ENCODE peak calls at places on chromosomes 4 and X, in nine cellular contexts. T, R, B, F, J, I, P, Y and O are unnamed samples.

GRCh38 chr4:14812101-14812500 is 190.2 kb upstream of the CPEB2 start:
- DNase-seq in I (no peak), J (no peak), Y (peak), T (no peak), P (no peak), R (no peak), F (no peak), B (no peak), O (no peak)

GRCh38 chrX:2176274-2176673 is 324.5 kb downstream of the DHRSX start:
- DNase-seq in J (no peak), R (no peak), P (no peak), F (no peak), Y (no peak), I (no peak), T (no peak), B (no peak), O (no peak)

GRCh38 chr4:2936773-2937145 is 26.4 kb downstream of the NOP14 start:
- DNase-seq in I (peak), P (peak), Y (peak), T (no peak), J (peak), B (no peak), R (peak), F (peak), O (no peak)

GRCh38 chr4:151173751-151174325 is 74.4 kb downstream of the RPS3A start:
- DNase-seq in T (no peak), B (peak), R (peak), Y (peak), J (no peak), P (peak), F (no peak), I (no peak), O (no peak)

GRCh38 chrX:15376956-15377355 is 7.3 kb downstream of the VEGFD start:
- DNase-seq in I (no peak), J (no peak), F (no peak), T (no peak), P (no peak), Y (peak), R (peak), B (no peak), O (no peak)

GRCh38 chr4:5776510-5776909 is 65.5 kb downstream of the EVC start:
- DNase-seq in Y (no peak), T (no peak), J (no peak), I (no peak), P (no peak), R (no peak), F (no peak), B (no peak), O (no peak)

GRCh38 chrX:149493567-149494562 is 11.2 kb downstream of the IDS start:
- DNase-seq in B (no peak), R (no peak), J (no peak), I (no peak), F (peak), P (no peak), Y (no peak), T (no peak), O (no peak)

GRCh38 chr4:7546809-7547367 is 112.2 kb upstream of the PSAPL1 start:
- DNase-seq in J (no peak), P (no peak), F (peak), R (peak), B (no peak), Y (peak), T (no peak), I (no peak), O (no peak)

GRCh38 chrX:30957753-30958152 is 68.7 kb upstream of the TAB3 start:
- DNase-seq in F (peak), Y (peak), T (no peak), R (peak), P (no peak), I (no peak), B (no peak), J (peak), O (no peak)

GRCh38 chr4:111836601-111837000 is 308.7 kb upstream of the FAM241A start:
- DNase-seq in J (no peak), B (no peak), F (no peak), Y (no peak), I (no peak), P (no peak), R (no peak), T (no peak), O (no peak)

GRCh38 chr4:91171217-91171616 is 1044.0 kb downstream of the CCSER1 start:
- DNase-seq in Y (no peak), P (no peak), F (peak), R (no peak), J (no peak), B (no peak), I (no peak), T (no peak), O (no peak)

GRCh38 chr4:99885063-99885664 is 9.1 kb downstream of the LAMTOR3 start:
- DNase-seq in J (no peak), R (peak), Y (peak), F (peak), P (no peak), T (no peak), I (peak), B (no peak), O (no peak)

GRCh38 chr4:26793750-26794149 is 66.9 kb upstream of the STIM2 start:
- DNase-seq in Y (no peak), B (no peak), I (no peak), R (no peak), F (no peak), P (no peak), J (no peak), T (no peak), O (no peak)

GRCh38 chr4:185896832-185897475 is 85.0 kb upstream of the SORBS2 start:
- DNase-seq in T (no peak), R (no peak), B (no peak), I (no peak), F (peak), J (no peak), Y (no peak), P (no peak), O (no peak)

GRCh38 chr4:89173336-89174090 is 62.2 kb downstream of the TIGD2 start:
- DNase-seq in F (no peak), B (no peak), T (no peak), P (no peak), R (no peak), Y (no peak), J (no peak), I (no peak), O (no peak)

GRCh38 chr4:47926667-47927258 is 12.4 kb upstream of the NFXL1 start:
- DNase-seq in J (peak), B (peak), I (peak), R (peak), T (peak), F (peak), P (peak), Y (peak), O (no peak)

GRCh38 chr4:76011700-76012387 is 4.5 kb upstream of the CXCL9 start:
- DNase-seq in T (no peak), P (no peak), B (peak), Y (peak), I (no peak), F (peak), R (peak), J (peak), O (no peak)

GRCh38 chr4:127120706-127121105 is 512.1 kb upstream of the INTU start:
- DNase-seq in F (no peak), I (no peak), R (no peak), B (no peak), T (no peak), Y (no peak), J (no peak), P (no peak), O (no peak)

GRCh38 chr4:86895692-86896488 is 3.7 kb upstream of the C4orf36 start:
- DNase-seq in Y (peak), J (peak), R (peak), P (no peak), B (peak), I (no peak), F (peak), T (no peak), O (no peak)

GRCh38 chr4:86893136-86893535 is 914 bp upstream of the C4orf36 start:
- DNase-seq in T (no peak), I (no peak), J (no peak), B (no peak), P (no peak), Y (no peak), F (no peak), R (no peak), O (no peak)

GRCh38 chr4:86892639-86892965 is 380 bp upstream of the C4orf36 start:
- DNase-seq in Y (no peak), F (no peak), T (no peak), P (no peak), J (no peak), I (no peak), B (no peak), R (no peak), O (no peak)

GRCh38 chr4:86894465-86894864 is 2.2 kb upstream of the C4orf36 start:
- DNase-seq in B (no peak), I (no peak), J (no peak), P (no peak), T (no peak), F (peak), R (peak), Y (no peak), O (no peak)

GRCh38 chr4:86891785-86892638 is at the start of gene C4orf36:
- DNase-seq in Y (no peak), I (peak), R (peak), F (peak), P (peak), B (peak), T (peak), J (peak), O (peak)
- TF ChIP-seq CTCF in Y (no peak), I (no peak), R (no peak), F (peak), P (no peak), B (no peak), T (no peak), J (no peak), O (peak)

GRCh38 chrX:22664826-22665225 is 334.9 kb upstream of the DDX53 start:
- DNase-seq in F (no peak), R (no peak), J (no peak), I (no peak), Y (no peak), B (no peak), T (no peak), P (no peak), O (no peak)

GRCh38 chrX:22660756-22661155 is 339.0 kb upstream of the DDX53 start:
- DNase-seq in P (no peak), F (no peak), R (no peak), J (no peak), B (no peak), I (no peak), Y (peak), T (no peak), O (no peak)

GRCh38 chrX:22662776-22663175 is 337.0 kb upstream of the DDX53 start:
- DNase-seq in I (no peak), F (peak), R (no peak), T (no peak), B (no peak), Y (no peak), J (no peak), P (no peak), O (no peak)

GRCh38 chrX:22665818-22666217 is 333.9 kb upstream of the DDX53 start:
- DNase-seq in I (no peak), P (no peak), Y (no peak), J (no peak), T (no peak), F (no peak), B (no peak), R (no peak), O (no peak)

DNA sequence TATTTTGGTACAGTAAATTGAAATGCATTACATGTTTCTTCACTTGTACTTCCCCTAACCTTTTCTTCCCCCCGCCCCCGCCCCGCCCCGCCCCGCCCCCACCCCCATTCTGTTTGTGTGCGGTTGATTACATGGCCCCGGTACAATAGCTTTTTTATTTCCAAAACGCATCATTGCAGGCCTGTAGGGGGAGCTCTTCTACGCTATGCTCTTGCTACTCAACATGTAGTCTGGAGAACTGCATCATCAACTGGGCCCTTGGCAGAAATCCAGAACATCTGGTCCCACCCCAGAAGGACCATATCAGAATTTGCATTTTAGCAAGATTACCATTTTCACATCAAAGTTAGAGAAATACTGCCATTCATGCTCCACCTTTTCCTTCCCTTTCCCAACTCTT is 333.3 kb upstream of the DDX53 start:
- DNase-seq in T (no peak), F (peak), P (no peak), Y (peak), I (peak), R (no peak), J (no peak), B (no peak), O (no peak)
- TF ChIP-seq CTCF in T (no peak), F (peak), P (no peak), Y (peak), I (no peak), R (peak), J (no peak), B (no peak), O (peak)

DNA sequence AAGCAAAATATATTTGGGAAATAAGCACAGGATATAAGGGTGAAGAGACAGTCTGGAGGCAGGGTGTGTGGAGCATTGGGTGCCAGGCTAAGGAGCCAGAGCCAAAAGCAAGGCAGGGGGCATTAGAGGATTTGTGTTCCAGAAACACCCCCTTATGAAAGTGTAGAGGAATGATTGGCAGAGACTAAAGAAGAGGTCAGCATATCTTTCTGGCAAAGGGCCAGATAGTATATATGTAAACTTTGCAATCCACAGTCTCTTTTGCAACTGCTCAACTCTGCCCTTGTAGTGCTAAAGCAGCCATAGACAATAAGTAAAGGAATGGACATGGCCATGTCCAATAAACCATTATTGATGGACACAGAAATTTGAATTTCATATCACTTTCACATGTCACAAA is 3.6 kb upstream of the SLC9A6 start:
- DNase-seq in R (no peak), T (no peak), B (no peak), Y (no peak), J (no peak), I (no peak), F (no peak), P (no peak), O (no peak)
- TF ChIP-seq CTCF in R (no peak), T (no peak), B (no peak), Y (no peak), J (no peak), I (no peak), F (no peak), P (no peak), O (no peak)

GRCh38 chrX:68090266-68090665 is 343.0 kb downstream of the OPHN1 start:
- DNase-seq in F (no peak), T (no peak), Y (peak), B (no peak), P (no peak), I (no peak), J (no peak), R (peak), O (no peak)
- TF ChIP-seq CTCF in F (peak), T (no peak), Y (peak), B (no peak), P (no peak), I (no peak), J (no peak), R (peak), O (no peak)

GRCh38 chr4:876780-877179 is 50.9 kb upstream of the CPLX1 start:
- DNase-seq in F (no peak), Y (no peak), B (no peak), J (no peak), R (no peak), I (peak), P (no peak), T (no peak), O (no peak)
- TF ChIP-seq CTCF in F (peak), Y (no peak), B (no peak), J (no peak), R (no peak), I (no peak), P (no peak), T (peak), O (peak)